ENCODE peak calls at places on chromosomes 3 and 15, in five cellular contexts. J is activated CD4-positive, alpha-beta T cell treated with anti-CD3 and anti-CD28 coated beads, Interleukin-2, amount 10 ng/mL, durations not matched to agents 7 days and 5 days; H is stimulated activated CD4-positive, alpha-beta T cell treated with anti-CD3 and anti-CD28 coated beads, Interleukin-12 subunit alpha, Interleukin-12 subunit beta, amount 100 ng/mL, for 4 hours; R is GM03348; M is suprapubic skin. K is an unnamed sample.

GRCh38 chr3:31250116-31250813 is 282.5 kb upstream of the STT3B start:
- DNase-seq in J (no peak), H (no peak), R (peak), M (no peak), K (no peak)

GRCh38 chr3:194602580-194603300 is 30.5 kb downstream of the TMEM44 start:
- DNase-seq in J (no peak), H (no peak), R (no peak), M (no peak), K (no peak)

GRCh38 chr3:123773681-123774431 is 110.3 kb downstream of the MYLK start:
- DNase-seq in J (no peak), H (no peak), R (peak), M (peak), K (no peak)

GRCh38 chr15:55741592-55742497 is 1.1 kb downstream of the PRTG start:
- DNase-seq in J (no peak), H (no peak), R (no peak), M (no peak), K (no peak)

GRCh38 chr3:39260957-39261356 is 18.9 kb downstream of the CX3CR1 start:
- DNase-seq in J (peak), H (peak), R (peak), M (peak), K (peak)

GRCh38 chr3:50297896-50298725 is 1.1 kb downstream of the HYAL3 start:
- DNase-seq in J (peak), H (no peak), R (no peak), M (peak), K (no peak)

GRCh38 chr3:194720048-194720447 is 34.4 kb downstream of the FAM43A start:
- DNase-seq in J (no peak), H (no peak), R (no peak), M (no peak), K (no peak)

GRCh38 chr15:81261172-81261808 is 62.7 kb downstream of the STARD5 start:
- DNase-seq in J (no peak), H (no peak), R (no peak), M (no peak), K (no peak)

GRCh38 chr15:75136758-75137157 is 64.9 kb upstream of the C15orf39 start:
- DNase-seq in J (no peak), H (no peak), R (no peak), M (no peak), K (no peak)

GRCh38 chr3:100882571-100882981 is 110.6 kb downstream of the ABI3BP start:
- DNase-seq in J (no peak), H (no peak), R (peak), M (no peak), K (no peak)

GRCh38 chr15:77527164-77527778 is 105.4 kb downstream of the LINGO1 start:
- DNase-seq in J (no peak), H (no peak), R (peak), M (peak), K (no peak)

GRCh38 chr15:62641782-62642181 is 400.8 kb upstream of the TPM1 start:
- DNase-seq in J (no peak), H (no peak), R (no peak), M (no peak), K (no peak)

GRCh38 chr3:134542287-134542686 is 56.4 kb downstream of the CEP63 start:
- DNase-seq in J (no peak), H (no peak), R (no peak), M (no peak), K (no peak)

GRCh38 chr15:101045835-101046691 is 126.9 kb downstream of the LRRK1 start:
- DNase-seq in J (no peak), H (no peak), R (no peak), M (peak), K (no peak)

GRCh38 chr15:55250392-55250791 is 39.2 kb downstream of the RAB27A start:
- DNase-seq in J (no peak), H (no peak), R (peak), M (no peak), K (no peak)

GRCh38 chr3:72595376-72595775 is 252.9 kb downstream of the SHQ1 start:
- DNase-seq in J (no peak), H (no peak), R (no peak), M (no peak), K (no peak)

GRCh38 chr3:50611464-50612233 is at the start of gene CISH:
- DNase-seq in J (peak), H (peak), R (peak), M (peak), K (peak)

GRCh38 chr3:190252080-190252479 is 70.2 kb downstream of the CLDN1 start:
- DNase-seq in J (no peak), H (no peak), R (peak), M (no peak), K (no peak)

GRCh38 chr3:85571835-85572234 is 613.0 kb downstream of the CADM2 start:
- DNase-seq in J (no peak), H (no peak), R (no peak), M (no peak), K (peak)

GRCh38 chr15:39579487-39580116 is 1.3 kb upstream of the THBS1 start:
- DNase-seq in J (no peak), H (no peak), R (peak), M (peak), K (peak)

GRCh38 chr15:39213385-39213840 is 367.5 kb upstream of the THBS1 start:
- DNase-seq in J (no peak), H (no peak), R (no peak), M (no peak), K (peak)